ENCODE peak calls at places on chromosomes 7 and 10, in eight cellular contexts. I is AG04449, R is GM10248, D is body of pancreas, Z is AG10803, T is choroid plexus epithelial cell, O is A549, H is fibroblast of mammary gland. K is an unnamed sample.

GRCh38 chr10:73873843-73874215 is 526 bp downstream of the CAMK2G start:
- DNase-seq in R (no peak), I (no peak), O (no peak), Z (no peak), D (no peak), H (no peak), T (no peak), K (no peak)

GRCh38 chr10:133162178-133162909 is 2.3 kb downstream of the KNDC1 start:
- DNase-seq in R (no peak), H (no peak), O (no peak), T (no peak), I (no peak), D (no peak), Z (no peak), K (no peak)

GRCh38 chr10:132458595-132459251 is 61.7 kb downstream of the PWWP2B start:
- DNase-seq in O (peak), T (peak), H (no peak), D (peak), R (peak), I (no peak), Z (peak), K (peak)

GRCh38 chr10:7421519-7421918 is 10.7 kb upstream of the SFMBT2 start:
- DNase-seq in R (no peak), O (no peak), T (no peak), Z (no peak), H (peak), I (no peak), D (no peak), K (no peak)

GRCh38 chr7:94394058-94394398 is 667 bp upstream of the COL1A2 start:
- DNase-seq in H (peak), D (no peak), T (peak), I (no peak), O (no peak), Z (peak), R (no peak), K (peak)

GRCh38 chr10:97889461-97890265 is 40.0 kb downstream of the GOLGA7B start:
- DNase-seq in R (no peak), T (peak), D (no peak), O (peak), H (peak), I (no peak), Z (peak), K (no peak)

GRCh38 chr10:46524471-46525176 is 31.8 kb downstream of the GPRIN2 start:
- DNase-seq in Z (peak), R (no peak), O (peak), D (no peak), T (peak), I (no peak), H (peak), K (peak)

GRCh38 chr7:28132959-28133745 is 47.4 kb downstream of the JAZF1 start:
- DNase-seq in H (peak), R (no peak), D (no peak), Z (no peak), I (no peak), T (no peak), O (no peak), K (no peak)

GRCh38 chr10:74083304-74083703 is 67.3 kb downstream of the AP3M1 start:
- DNase-seq in I (no peak), H (no peak), R (no peak), T (no peak), O (no peak), D (no peak), Z (no peak), K (no peak)

GRCh38 chr7:77367976-77368375 is 48.2 kb downstream of the GSAP start:
- DNase-seq in R (no peak), Z (no peak), T (no peak), H (no peak), O (no peak), D (no peak), I (no peak), K (no peak)

GRCh38 chr7:26091933-26092332 is 60.1 kb upstream of the NFE2L3 start:
- DNase-seq in R (no peak), I (no peak), Z (no peak), H (peak), T (no peak), D (no peak), O (peak), K (peak)
- TF ChIP-seq CTCF in R (no peak), I (no peak), Z (peak), H (peak), T (peak), D (no peak), O (no peak), K (peak)

GRCh38 chr10:91366687-91367086 is 43.5 kb upstream of the HECTD2 start:
- DNase-seq in I (no peak), R (no peak), D (no peak), T (no peak), Z (no peak), O (no peak), H (peak), K (no peak)
- TF ChIP-seq CTCF in I (no peak), R (no peak), D (no peak), T (no peak), Z (no peak), O (no peak), H (no peak), K (no peak)

GRCh38 chr7:79064187-79064823 is 389.2 kb downstream of the MAGI2 start:
- DNase-seq in H (no peak), T (no peak), Z (no peak), R (no peak), D (no peak), O (no peak), I (no peak), K (peak)

GRCh38 chr7:79060498-79060897 is 393.0 kb downstream of the MAGI2 start:
- DNase-seq in I (no peak), D (no peak), R (no peak), O (no peak), T (no peak), H (no peak), Z (no peak), K (no peak)

DNA sequence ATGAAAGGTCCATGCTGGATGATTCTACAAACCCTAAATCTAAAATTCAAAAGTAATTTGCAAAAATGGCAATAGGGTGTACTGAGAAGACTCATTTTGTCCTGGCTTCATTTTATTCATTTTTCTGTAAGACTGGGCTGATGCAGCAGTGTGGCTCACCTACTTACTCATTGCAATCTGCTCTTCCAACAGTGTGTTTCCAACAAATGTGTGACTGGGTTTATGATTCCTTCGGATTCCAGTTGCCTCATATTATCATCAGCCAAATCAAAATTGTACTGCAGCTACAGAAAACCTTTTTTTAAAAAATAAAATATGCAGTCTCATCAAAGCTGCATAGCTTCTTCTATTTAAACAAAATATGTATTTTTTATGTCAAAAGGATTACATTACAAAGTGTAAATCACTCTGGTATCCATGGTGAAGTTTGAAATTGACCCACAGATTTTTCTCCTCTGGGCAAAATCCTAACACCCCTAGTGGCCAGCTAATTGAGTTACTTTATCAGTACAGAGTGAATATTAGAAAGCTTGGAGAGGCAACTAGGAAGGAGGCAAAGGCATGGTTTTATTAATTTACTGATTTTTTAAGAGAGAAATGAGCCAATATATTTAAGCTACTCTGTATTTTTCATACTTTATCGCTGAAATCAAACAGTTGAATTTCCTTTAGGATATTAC is 390.3 kb downstream of the MAGI2 start:
- DNase-seq in H (peak), R (no peak), Z (peak), I (no peak), D (no peak), O (no peak), T (no peak), K (peak)
- TF ChIP-seq CTCF in H (peak), R (no peak), Z (no peak), I (no peak), D (no peak), O (no peak), T (peak), K (peak)

DNA sequence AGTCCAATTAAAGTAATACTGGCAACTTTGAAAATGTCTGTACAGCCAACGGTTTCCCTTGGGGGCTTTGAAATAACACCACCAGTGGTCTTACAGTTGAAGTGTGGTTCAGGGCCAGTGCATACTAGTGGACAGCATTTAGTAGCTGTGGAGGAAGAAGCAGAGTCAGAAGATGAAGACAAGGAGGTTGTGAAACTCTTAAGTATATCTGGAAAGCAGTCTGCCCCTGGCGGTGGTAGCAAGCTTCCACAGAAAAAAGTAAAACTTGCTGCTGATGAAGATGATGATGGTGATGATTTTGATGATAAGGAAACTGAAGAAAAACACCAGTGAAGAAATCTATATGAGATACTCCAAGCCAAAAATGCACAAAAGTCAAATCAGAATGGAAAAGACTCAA is 72.2 kb downstream of the ZNF783 start:
- DNase-seq in R (no peak), O (no peak), Z (no peak), D (no peak), H (no peak), T (no peak), I (no peak), K (no peak)
- TF ChIP-seq CTCF in R (no peak), O (no peak), Z (no peak), D (no peak), H (no peak), T (peak), I (no peak), K (no peak)

DNA sequence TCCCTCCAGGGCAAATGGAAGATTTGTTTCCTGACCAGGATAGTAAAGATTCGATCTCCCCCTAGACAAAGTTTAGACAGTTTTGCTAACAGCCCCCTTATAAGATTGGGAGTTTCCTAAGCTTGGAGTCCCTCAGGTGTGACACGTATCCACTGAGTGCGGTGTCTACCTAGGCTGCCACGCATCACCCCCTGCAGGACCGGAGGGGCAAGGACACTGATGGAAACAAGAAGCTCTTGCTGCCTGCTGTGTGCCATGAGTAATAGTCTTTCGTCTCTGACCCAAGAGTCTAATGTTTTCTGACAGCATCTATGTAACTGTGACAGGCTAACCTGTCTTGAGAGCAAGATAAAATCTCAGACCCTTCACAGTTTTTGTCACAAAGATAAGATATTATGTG is 173.5 kb downstream of the SEMA3E start:
- DNase-seq in H (peak), I (no peak), D (no peak), O (no peak), Z (no peak), R (no peak), T (peak), K (no peak)
- TF ChIP-seq CTCF in H (peak), I (no peak), D (no peak), O (no peak), Z (no peak), R (no peak), T (peak), K (peak)

GRCh38 chr10:49381111-49381900 is 14.6 kb downstream of the DRGX start:
- DNase-seq in I (no peak), O (no peak), Z (no peak), D (no peak), T (no peak), R (no peak), H (no peak), K (no peak)

GRCh38 chr10:49382826-49383225 is 13.1 kb downstream of the DRGX start:
- DNase-seq in Z (no peak), T (no peak), H (no peak), I (no peak), O (no peak), D (no peak), R (no peak), K (no peak)

GRCh38 chr10:49382226-49382625 is 13.7 kb downstream of the DRGX start:
- DNase-seq in D (no peak), R (no peak), T (no peak), O (no peak), H (no peak), Z (no peak), I (no peak), K (no peak)

GRCh38 chr10:49377256-49377655 is 18.6 kb downstream of the DRGX start:
- DNase-seq in T (no peak), R (no peak), Z (no peak), O (no peak), D (no peak), H (no peak), I (no peak), K (no peak)

GRCh38 chr10:49379596-49380410 is 16.1 kb downstream of the DRGX start:
- DNase-seq in Z (no peak), I (no peak), T (peak), R (peak), O (peak), D (no peak), H (no peak), K (no peak)
- TF ChIP-seq CTCF in Z (peak), I (peak), T (peak), R (no peak), O (no peak), D (no peak), H (peak), K (no peak)

DNA sequence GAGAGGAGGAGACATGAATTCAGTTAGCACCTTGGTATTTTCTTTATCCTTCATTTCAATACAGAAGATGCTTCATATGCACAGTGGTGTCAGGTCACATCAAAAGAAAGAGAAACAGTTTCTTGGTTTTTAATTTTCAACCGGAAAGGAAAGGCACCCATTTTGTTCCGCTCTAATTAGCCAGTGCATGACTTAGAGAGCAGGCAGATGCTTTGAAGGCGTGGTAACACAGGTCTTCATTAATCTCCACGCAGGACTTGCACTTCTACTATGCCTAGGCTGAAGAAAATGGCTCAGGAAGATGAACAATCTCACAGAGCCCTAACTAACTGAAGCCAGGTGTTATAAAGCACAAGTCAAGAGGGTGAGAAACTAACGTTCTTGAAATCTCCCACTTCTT is 70.4 kb upstream of the ATRNL1 start:
- DNase-seq in R (no peak), D (no peak), Z (no peak), O (no peak), I (no peak), H (no peak), T (no peak), K (no peak)
- TF ChIP-seq CTCF in R (no peak), D (no peak), Z (no peak), O (no peak), I (no peak), H (no peak), T (no peak), K (no peak)

DNA sequence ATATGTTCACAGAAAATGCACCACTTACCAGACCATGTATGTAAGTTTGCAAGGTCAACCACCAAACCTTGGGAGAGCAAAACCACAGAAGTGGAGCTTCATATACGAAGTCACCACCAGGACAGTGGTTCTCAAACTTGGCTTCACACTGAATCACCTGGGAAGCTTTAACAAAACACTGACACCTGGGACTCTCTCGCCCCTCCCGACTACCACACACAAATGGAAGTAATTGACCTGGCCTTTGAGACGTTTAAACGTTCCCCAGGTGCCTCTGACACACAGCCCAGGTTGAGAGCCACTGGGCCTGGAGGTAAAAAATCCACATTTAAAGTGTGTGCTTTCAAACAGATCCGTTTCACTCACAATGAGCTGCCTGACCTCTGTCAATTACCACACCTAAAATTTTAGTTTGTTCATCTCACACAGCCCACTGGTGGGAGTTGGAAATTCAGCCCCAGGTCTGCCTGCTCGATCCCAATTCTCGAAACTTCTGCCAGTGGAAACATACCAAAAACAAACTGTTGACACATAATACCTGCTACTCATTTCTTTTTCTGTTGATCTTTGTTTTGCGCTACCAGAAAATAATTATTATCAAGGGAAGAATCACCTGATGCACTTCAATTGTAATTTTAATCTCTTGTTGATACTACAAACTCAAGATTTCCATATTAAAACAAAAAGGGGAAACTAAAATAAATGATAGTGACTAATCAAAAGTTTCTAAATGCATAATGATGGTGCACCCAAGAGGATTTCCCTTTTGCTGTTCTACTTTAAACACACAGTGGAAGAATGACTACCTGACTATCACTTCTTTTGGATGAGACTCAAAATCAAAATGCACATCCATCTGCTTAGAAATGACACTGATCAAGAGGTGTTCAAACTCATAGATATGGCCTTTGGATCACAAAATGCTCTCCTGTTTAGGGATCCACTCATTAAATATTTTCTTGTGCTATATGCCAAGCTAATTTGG is 26.6 kb downstream of the CDNF start:
- DNase-seq in D (no peak), O (no peak), R (no peak), I (no peak), Z (no peak), H (no peak), T (no peak), K (no peak)
- TF ChIP-seq CTCF in D (no peak), O (no peak), R (no peak), I (no peak), Z (no peak), H (no peak), T (no peak), K (no peak)